ENCODE peak calls at places on chromosomes 5 and 9, in seven cellular contexts. Q, P, T, X, M, N and Z are unnamed samples.

GRCh38 chr9:127942152-127943010 is 4.7 kb upstream of the DPM2 start:
- DNase-seq in N (no peak), Q (no peak), T (peak), X (no peak), P (no peak), M (peak), Z (peak)

GRCh38 chr5:137706841-137707240 is 29.0 kb downstream of the KLHL3 start:
- DNase-seq in N (no peak), P (no peak), T (no peak), Q (no peak), X (no peak), M (no peak), Z (peak)

GRCh38 chr5:107467137-107467932 is 203.4 kb downstream of the EFNA5 start:
- DNase-seq in X (no peak), M (no peak), P (no peak), N (no peak), T (no peak), Q (no peak), Z (no peak)

GRCh38 chr9:134163374-134164196 is 779 bp downstream of the RNU6ATAC start:
- DNase-seq in T (peak), X (no peak), M (peak), P (no peak), N (no peak), Q (no peak), Z (peak)

GRCh38 chr9:120307599-120307998 is 272.4 kb downstream of the CDK5RAP2 start:
- DNase-seq in N (no peak), P (no peak), Q (no peak), T (peak), M (no peak), X (no peak), Z (no peak)

GRCh38 chr5:151451626-151452520 is 4.5 kb downstream of the SLC36A1 start:
- DNase-seq in X (no peak), Q (peak), P (no peak), T (no peak), N (peak), M (peak), Z (peak)

GRCh38 chr9:79581794-79582193 is 10.0 kb downstream of the TLE4 start:
- DNase-seq in N (peak), P (peak), T (no peak), Q (peak), X (no peak), M (no peak), Z (peak)

GRCh38 chr5:82406200-82406773 is 128.1 kb upstream of the RPS23 start:
- DNase-seq in T (no peak), X (peak), N (no peak), M (no peak), P (peak), Q (peak), Z (peak)

GRCh38 chr9:83554278-83554677 is 16.1 kb upstream of the FRMD3 start:
- DNase-seq in N (no peak), Q (no peak), P (no peak), T (no peak), X (no peak), M (no peak), Z (no peak)

GRCh38 chr5:113179156-113179555 is 202.6 kb downstream of the DCP2 start:
- DNase-seq in M (no peak), T (no peak), X (no peak), P (no peak), N (no peak), Q (no peak), Z (no peak)

GRCh38 chr5:137022043-137022442 is 477.1 kb downstream of the SPOCK1 start:
- DNase-seq in Q (no peak), P (no peak), M (no peak), X (no peak), T (no peak), N (no peak), Z (no peak)

GRCh38 chr9:98960409-98960808 is 16.7 kb downstream of the COL15A1 start:
- DNase-seq in Q (no peak), T (no peak), P (no peak), M (no peak), N (no peak), X (no peak), Z (no peak)

GRCh38 chr9:133604214-133604613 is 5.0 kb downstream of the FAM163B start:
- DNase-seq in P (no peak), Q (no peak), T (no peak), X (no peak), M (no peak), N (no peak), Z (no peak)

GRCh38 chr5:159975462-159976019 is 33.4 kb upstream of the TTC1 start:
- DNase-seq in N (peak), T (no peak), P (peak), Q (peak), X (no peak), M (no peak), Z (peak)

GRCh38 chr9:68852941-68853340 is 147.9 kb downstream of the PIP5K1B start:
- DNase-seq in Q (no peak), N (no peak), T (no peak), M (no peak), X (no peak), P (no peak), Z (no peak)

GRCh38 chr5:9765421-9765820 is 135.3 kb upstream of the TAS2R1 start:
- DNase-seq in T (no peak), X (no peak), M (no peak), P (peak), N (peak), Q (no peak), Z (peak)

GRCh38 chr9:33082135-33082534 is 5.7 kb upstream of the SMU1 start:
- DNase-seq in T (no peak), P (no peak), Q (no peak), M (no peak), N (no peak), X (no peak), Z (no peak)

GRCh38 chr5:2330731-2331130 is 420.7 kb downstream of the IRX2 start:
- DNase-seq in P (no peak), N (no peak), M (no peak), Q (no peak), T (no peak), X (no peak), Z (no peak)

GRCh38 chr9:116387934-116388714 is 234.5 kb downstream of the PAPPA start:
- DNase-seq in P (no peak), X (no peak), N (no peak), Q (no peak), T (no peak), M (no peak), Z (peak)

GRCh38 chr9:33263131-33263935 is 1.2 kb downstream of the BAG1 start:
- DNase-seq in N (no peak), Q (no peak), T (no peak), P (no peak), X (no peak), M (peak), Z (peak)

GRCh38 chr5:120258123-120258522 is 206.0 kb upstream of the PRR16 start:
- DNase-seq in P (no peak), Q (no peak), M (no peak), T (no peak), N (no peak), X (no peak), Z (no peak)

GRCh38 chr9:3330792-3331420 is 194.9 kb downstream of the RFX3 start:
- DNase-seq in P (no peak), T (no peak), N (no peak), M (no peak), X (no peak), Q (no peak), Z (peak)

GRCh38 chr5:173645897-173646574 is 29.6 kb upstream of the BOD1 start:
- DNase-seq in Q (no peak), N (no peak), P (no peak), T (peak), X (peak), M (no peak), Z (no peak)

GRCh38 chr5:114665551-114665950 is 303.7 kb downstream of the KCNN2 start:
- DNase-seq in T (no peak), P (no peak), Q (no peak), X (no peak), N (no peak), M (no peak), Z (no peak)

GRCh38 chr5:7878381-7878873 is 9.5 kb downstream of the MTRR start:
- DNase-seq in T (no peak), Q (no peak), N (no peak), M (peak), X (no peak), P (no peak), Z (peak)

GRCh38 chr9:128372188-128372641 is 1.0 kb downstream of the URM1 start:
- DNase-seq in M (no peak), T (no peak), Q (no peak), P (no peak), X (no peak), N (no peak), Z (peak)

GRCh38 chr9:114638441-114638840 is 19.2 kb downstream of the TEX53 start:
- DNase-seq in T (no peak), Q (no peak), M (no peak), N (no peak), P (no peak), X (no peak), Z (no peak)

GRCh38 chr9:110919609-110920008 is 118.7 kb downstream of the LPAR1 start:
- DNase-seq in M (no peak), P (peak), Q (no peak), N (no peak), T (no peak), X (no peak), Z (peak)

GRCh38 chr5:104347119-104347708 is 784.6 kb upstream of the NUDT12 start:
- DNase-seq in N (no peak), X (no peak), P (no peak), Q (no peak), M (no peak), T (no peak), Z (no peak)

GRCh38 chr5:143393516-143393915 is 10.0 kb downstream of the NR3C1 start:
- DNase-seq in N (no peak), T (no peak), M (no peak), X (no peak), Q (no peak), P (no peak), Z (no peak)

GRCh38 chr5:177327539-177328522 is 16.1 kb upstream of the MXD3 start:
- DNase-seq in T (peak), X (no peak), P (no peak), M (no peak), Q (no peak), N (no peak), Z (no peak)
- TF ChIP-seq CTCF in T (no peak), X (no peak), P (no peak), M (no peak), Q (no peak), N (no peak), Z (no peak)

GRCh38 chr5:63957617-63958016 is 4.6 kb downstream of the HTR1A start:
- DNase-seq in T (no peak), N (no peak), M (no peak), P (no peak), X (no peak), Q (no peak), Z (no peak)

GRCh38 chr5:63961125-63961597 is 1.1 kb downstream of the HTR1A start:
- DNase-seq in M (no peak), Q (no peak), T (peak), X (no peak), N (no peak), P (no peak), Z (no peak)

GRCh38 chr5:63958654-63959053 is 3.6 kb downstream of the HTR1A start:
- DNase-seq in P (no peak), N (no peak), X (no peak), Q (no peak), T (no peak), M (no peak), Z (no peak)

GRCh38 chr5:63960646-63961045 is 1.6 kb downstream of the HTR1A start:
- DNase-seq in N (no peak), P (no peak), M (no peak), T (no peak), X (no peak), Q (no peak), Z (no peak)

DNA sequence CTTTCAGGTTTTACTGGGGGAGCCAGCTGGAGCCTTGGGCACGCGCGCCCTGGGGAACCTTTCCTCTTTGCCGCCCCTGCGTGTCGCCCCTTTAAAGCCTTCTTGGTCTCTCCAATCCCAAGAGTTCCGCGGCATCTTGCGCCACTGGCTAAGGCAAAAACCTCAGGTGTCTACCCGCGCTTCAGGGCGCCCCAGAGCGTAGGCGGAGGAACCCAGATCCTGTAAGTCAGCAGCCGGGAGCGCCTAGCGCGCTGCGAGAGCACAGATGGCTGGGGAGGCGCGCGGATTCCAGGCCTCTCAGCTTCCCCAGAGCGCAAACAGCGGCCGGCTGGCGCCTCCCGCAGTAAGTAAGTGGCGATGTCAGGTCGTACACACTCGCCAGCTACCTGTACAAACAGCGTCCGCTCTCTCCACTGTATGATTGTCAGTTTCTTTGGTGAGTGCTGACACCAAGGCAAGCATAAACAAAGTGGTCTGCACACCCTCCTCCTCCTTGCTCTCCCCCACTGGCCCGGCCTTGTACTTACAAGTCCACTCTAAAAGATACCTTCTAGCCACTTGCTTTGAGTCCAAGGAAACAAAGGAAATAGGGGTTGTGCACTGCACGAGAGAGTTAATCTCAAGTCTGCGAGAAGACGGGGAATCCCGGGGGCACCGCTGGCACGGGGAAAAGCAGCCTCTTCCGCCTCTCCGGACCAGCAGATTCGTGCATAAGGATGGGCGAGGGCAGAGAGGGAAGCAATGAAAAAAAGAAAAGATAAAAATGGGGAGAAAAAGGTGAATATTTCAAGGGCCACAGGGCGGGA is 2.9 kb downstream of the HTR1A start:
- DNase-seq in P (no peak), X (no peak), M (no peak), Q (no peak), T (peak), N (no peak), Z (no peak)
- TF ChIP-seq CTCF in P (no peak), X (no peak), M (peak), Q (no peak), T (peak), N (no peak), Z (no peak)

DNA sequence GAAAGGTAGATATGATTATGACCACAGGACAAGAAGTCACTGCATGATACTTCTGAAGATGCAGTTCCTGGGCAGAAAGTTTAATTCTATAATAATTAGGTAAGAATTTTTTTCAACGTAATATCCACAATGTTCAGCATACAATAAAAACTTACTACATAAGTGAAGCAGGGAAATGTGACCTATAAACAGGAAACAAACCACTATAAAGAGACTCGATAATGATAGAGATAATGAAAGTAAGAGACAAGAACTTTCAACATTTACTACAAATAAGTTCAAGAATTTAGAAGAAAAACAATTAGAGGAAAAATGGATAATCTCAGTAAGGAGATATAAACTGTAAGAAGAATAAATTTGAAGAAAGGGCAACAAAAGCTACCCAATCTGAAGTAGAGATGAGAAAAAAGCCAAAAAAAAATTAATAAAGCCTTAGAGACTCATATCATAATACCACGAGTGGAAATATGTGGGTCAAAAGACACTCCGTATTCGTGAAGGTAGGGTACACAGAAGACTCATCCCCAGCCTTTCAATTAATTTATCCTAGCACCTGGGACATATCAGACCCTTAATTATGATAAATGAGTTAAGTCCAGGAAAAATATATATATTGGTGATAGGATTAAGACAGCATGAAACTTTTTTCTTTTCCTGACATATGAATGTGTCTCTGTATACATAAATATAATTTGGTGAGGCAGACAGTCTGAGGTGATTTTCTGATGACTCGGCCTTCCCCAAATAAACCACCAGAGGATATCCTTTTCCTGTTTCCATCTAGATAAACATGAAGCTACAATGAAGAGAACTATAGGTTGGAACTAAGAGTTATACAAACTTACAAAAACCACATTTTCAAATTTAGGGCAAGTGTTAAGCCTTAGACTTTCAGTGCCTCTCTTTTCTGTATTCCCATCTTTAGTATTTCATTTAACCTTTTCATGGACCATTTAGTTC is 120.4 kb downstream of the RAPGEF6 start:
- DNase-seq in P (no peak), N (no peak), M (peak), Q (no peak), T (no peak), X (no peak), Z (peak)
- TF ChIP-seq CTCF in P (peak), N (peak), M (no peak), Q (no peak), T (no peak), X (peak), Z (peak)

DNA sequence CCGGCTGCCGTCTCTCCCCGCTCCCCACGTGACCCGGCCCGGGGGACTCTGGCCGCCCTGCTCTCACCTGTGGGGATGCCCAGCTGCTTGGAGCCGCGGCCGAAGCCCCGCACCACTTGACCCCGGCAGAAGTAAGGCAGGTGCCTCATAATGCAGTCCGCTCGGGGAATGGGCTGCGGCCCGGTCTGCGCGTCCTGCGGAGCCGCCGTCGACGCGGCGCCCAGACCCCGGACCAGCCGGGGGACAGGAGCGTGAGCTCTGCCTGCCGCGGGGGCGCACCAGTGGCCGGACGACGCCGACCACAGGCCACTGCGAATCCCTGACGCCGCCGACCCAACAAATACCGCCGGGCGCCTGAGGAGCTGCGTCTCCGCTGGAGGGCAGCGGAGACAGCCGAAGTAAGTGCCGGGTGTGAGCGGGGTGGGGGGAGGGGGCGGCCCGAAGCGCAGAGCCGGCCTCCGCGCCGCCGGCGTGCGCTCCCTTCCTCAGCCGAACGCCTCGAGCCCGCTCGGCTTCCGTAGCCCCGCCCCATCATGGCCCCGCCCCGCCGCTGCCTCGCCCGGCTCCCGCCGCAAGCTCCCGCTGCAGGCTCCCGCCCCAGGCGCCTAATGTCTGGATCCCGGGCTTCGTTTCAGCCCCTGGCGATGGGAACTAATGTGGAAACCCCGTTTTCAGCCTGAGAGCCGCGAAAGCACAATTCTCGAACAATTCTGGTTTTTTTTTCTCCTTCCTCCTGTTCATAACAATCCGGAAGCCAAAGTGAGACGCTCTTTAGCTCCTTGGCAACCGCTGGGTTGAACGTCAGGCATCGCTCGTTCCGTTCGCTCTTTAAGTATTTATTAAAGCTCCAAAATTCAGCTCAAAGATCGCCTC is at the start of gene RFK:
- DNase-seq in M (peak), P (peak), T (peak), Q (peak), N (peak), X (peak), Z (peak)
- TF ChIP-seq CTCF in M (peak), P (peak), T (peak), Q (peak), N (peak), X (peak), Z (peak)

GRCh38 chr9:30944741-30945280 is 1439.6 kb upstream of the ACO1 start:
- DNase-seq in M (no peak), T (no peak), P (no peak), N (no peak), X (no peak), Q (no peak), Z (no peak)

GRCh38 chr9:30944233-30944585 is 1440.2 kb upstream of the ACO1 start:
- DNase-seq in T (no peak), M (no peak), P (no peak), Q (no peak), N (no peak), X (no peak), Z (no peak)

GRCh38 chr9:30943446-30944232 is 1440.8 kb upstream of the ACO1 start:
- DNase-seq in Q (no peak), X (no peak), T (no peak), P (no peak), N (no peak), M (no peak), Z (no peak)
- TF ChIP-seq CTCF in Q (no peak), X (no peak), T (no peak), P (no peak), N (no peak), M (no peak), Z (no peak)